ENCODE peak calls at places on chromosomes 16 and 17, in nine cellular contexts. J is adipocyte, M is fibroblast of the conjunctiva, L is NCI-H1436, D is SW480, A is T-helper 1 cell, T is HS-5, Z is T-helper 22 cell, F is SK-N-SH. E is an unnamed sample.

GRCh38 chr17:9410285-9410684 is 165.3 kb downstream of the STX8 start:
- DNase-seq in J (no peak), M (no peak), L (no peak), D (no peak), A (no peak), T (no peak), Z (no peak), F (peak; percentile 44), E (no peak)

GRCh38 chr16:86117235-86117634 is 218.3 kb downstream of the IRF8 start:
- DNase-seq in J (no peak), M (no peak), L (no peak), D (no peak), A (no peak), T (no peak), Z (no peak), F (no peak), E (no peak)

GRCh38 chr16:68370221-68370920 is 59.6 kb downstream of the PRMT7 start:
- DNase-seq in J (no peak), M (no peak), L (no peak), D (no peak), A (no peak), T (no peak), Z (no peak), F (no peak), E (peak; percentile 45)

GRCh38 chr16:79658301-79659001 is 57.9 kb upstream of the MAF start:
- DNase-seq in J (peak; percentile 16), M (no peak), L (peak; percentile 72), D (peak; percentile 97), A (no peak), T (no peak), Z (no peak), F (no peak), E (no peak)

GRCh38 chr17:39208893-39209292 is 8.8 kb downstream of the RPL19 start:
- DNase-seq in J (no peak), M (no peak), L (no peak), D (no peak), A (no peak), T (no peak), Z (no peak), F (no peak), E (no peak)

GRCh38 chr17:70100983-70101382 is 26.0 kb downstream of the KCNJ16 start:
- DNase-seq in J (no peak), M (no peak), L (no peak), D (no peak), A (no peak), T (peak; percentile 9), Z (no peak), F (peak; percentile 11), E (no peak)

GRCh38 chr17:60167095-60167741 is 17.4 kb downstream of the CA4 start:
- DNase-seq in J (no peak), M (no peak), L (no peak), D (no peak), A (no peak), T (no peak), Z (no peak), F (no peak), E (no peak)

GRCh38 chr17:52383493-52384100 is 225.1 kb upstream of the CA10 start:
- DNase-seq in J (peak; percentile 19), M (peak; percentile 28), L (peak; percentile 75), D (peak; percentile 55), A (peak; percentile 2), T (peak; percentile 0), Z (no peak), F (peak; percentile 55), E (peak; percentile 72)

GRCh38 chr16:88809068-88809675 is 2.6 kb downstream of the APRT start:
- DNase-seq in J (no peak), M (no peak), L (no peak), D (no peak), A (no peak), T (no peak), Z (no peak), F (no peak), E (no peak)

GRCh38 chr16:25097304-25097988 is 14.1 kb upstream of the LCMT1 start:
- DNase-seq in J (peak; percentile 58), M (no peak), L (no peak), D (no peak), A (no peak), T (peak; percentile 55), Z (no peak), F (no peak), E (no peak)

GRCh38 chr17:1762233-1762905 is 509 bp downstream of the SERPINF1 start:
- DNase-seq in J (peak; percentile 34), M (peak; percentile 43), L (no peak), D (peak; percentile 81), A (no peak), T (no peak), Z (no peak), F (peak; percentile 67), E (peak; percentile 65)

GRCh38 chr16:86390335-86390734 is 120.0 kb upstream of the FOXF1 start:
- DNase-seq in J (no peak), M (no peak), L (no peak), D (no peak), A (no peak), T (no peak), Z (no peak), F (no peak), E (no peak)

GRCh38 chr16:12213180-12213579 is 236.6 kb downstream of the SNX29 start:
- DNase-seq in J (no peak), M (no peak), L (no peak), D (no peak), A (no peak), T (no peak), Z (no peak), F (no peak), E (no peak)

GRCh38 chr17:41322264-41322902 is 6.9 kb upstream of the KRTAP17-1 start:
- DNase-seq in J (peak; percentile 81), M (peak; percentile 68), L (peak; percentile 44), D (peak; percentile 67), A (peak; percentile 54), T (peak; percentile 33), Z (no peak), F (peak; percentile 50), E (peak; percentile 11)

GRCh38 chr17:4448197-4448980 is 14.6 kb downstream of the SPNS3 start:
- DNase-seq in J (no peak), M (no peak), L (no peak), D (no peak), A (no peak), T (no peak), Z (no peak), F (no peak), E (no peak)

GRCh38 chr16:2194852-2195315 is 1.5 kb downstream of the CASKIN1 start:
- DNase-seq in J (peak; percentile 21), M (peak; percentile 17), L (peak; percentile 71), D (peak; percentile 77), A (peak; percentile 64), T (no peak), Z (peak; percentile 16), F (peak; percentile 74), E (peak; percentile 80)

GRCh38 chr16:10180771-10181163 is 1.5 kb downstream of the GRIN2A start:
- DNase-seq in J (peak; percentile 35), M (no peak), L (no peak), D (no peak), A (no peak), T (no peak), Z (no peak), F (peak; percentile 77), E (peak; percentile 4)

GRCh38 chr16:35636831-35637230 is 2177.4 kb downstream of the TP53TG3F start:
- DNase-seq in J (no peak), M (no peak), L (no peak), D (no peak), A (no peak), T (no peak), Z (no peak), F (no peak), E (no peak)

GRCh38 chr17:65027305-65027704 is 29.2 kb downstream of the GNA13 start:
- DNase-seq in J (peak; percentile 61), M (peak; percentile 18), L (no peak), D (peak; percentile 69), A (peak; percentile 84), T (peak; percentile 73), Z (peak; percentile 36), F (peak; percentile 52), E (peak; percentile 17)

GRCh38 chr17:63446981-63447687 is 1.0 kb upstream of the CYB561 start:
- DNase-seq in J (no peak), M (no peak), L (peak; percentile 81), D (peak; percentile 82), A (peak; percentile 34), T (no peak), Z (peak; percentile 56), F (peak; percentile 71), E (no peak)

GRCh38 chr17:28267720-28268609 is 51.0 kb upstream of the TMEM97 start:
- DNase-seq in J (no peak), M (no peak), L (no peak), D (no peak), A (no peak), T (no peak), Z (no peak), F (no peak), E (no peak)

GRCh38 chr16:83965444-83966152 is 2.4 kb upstream of the NECAB2 start:
- DNase-seq in J (no peak), M (no peak), L (no peak), D (no peak), A (no peak), T (no peak), Z (no peak), F (no peak), E (no peak)

GRCh38 chr17:9890124-9890523 is 14.9 kb downstream of the RCVRN start:
- DNase-seq in J (no peak), M (no peak), L (no peak), D (peak; percentile 45), A (no peak), T (no peak), Z (no peak), F (peak; percentile 35), E (no peak)